ENCODE peak calls at places on chromosomes 2 and 18, in nine cellular contexts. K is GM18507; N is uterus; L is astrocyte of the spinal cord; Z is activated CD4-positive, alpha-beta T cell treated with anti-CD3 and anti-CD28 coated beads, Interleukin-2, amount 50 U/mL, for 48 hours; J is NCI-H146; F is A673; Y is dorsolateral prefrontal cortex; X is 8988T. S is an unnamed sample.

GRCh38 chr2:96163768-96164429 is 18.7 kb upstream of the DUSP2 start:
- DNase-seq in F (no peak), X (no peak), N (no peak), J (no peak), K (no peak), Y (no peak), Z (peak; percentile 87), L (no peak), S (no peak)

GRCh38 chr2:9106338-9107167 is 100.1 kb upstream of the ASAP2 start:
- DNase-seq in Y (no peak), L (no peak), J (peak; percentile 93), K (no peak), F (peak; percentile 72), Z (no peak), X (no peak), N (no peak), S (peak; percentile 97)

GRCh38 chr18:44696892-44697291 is 16.2 kb downstream of the SETBP1 start:
- DNase-seq in X (no peak), J (no peak), Y (no peak), N (peak; percentile 44), K (no peak), Z (no peak), F (no peak), L (no peak), S (no peak)

GRCh38 chr2:202002381-202002780 is 31.3 kb upstream of the FZD7 start:
- DNase-seq in X (no peak), Z (no peak), Y (no peak), N (no peak), J (no peak), K (no peak), L (no peak), F (no peak), S (no peak)

GRCh38 chr2:36416370-36417165 is 61.0 kb downstream of the CRIM1 start:
- DNase-seq in N (peak; percentile 36), F (no peak), L (no peak), K (no peak), X (no peak), Y (no peak), Z (no peak), J (no peak), S (no peak)

GRCh38 chr2:42470706-42471105 is 23.1 kb downstream of the KCNG3 start:
- DNase-seq in J (no peak), X (no peak), F (no peak), Z (no peak), L (no peak), K (no peak), Y (no peak), N (no peak), S (no peak)

GRCh38 chr2:149858916-149859634 is 271.5 kb upstream of the MMADHC start:
- DNase-seq in X (no peak), Z (no peak), K (no peak), J (no peak), Y (no peak), F (peak; percentile 63), N (no peak), L (peak; percentile 69), S (no peak)

GRCh38 chr18:45554070-45554767 is 61.1 kb upstream of the SLC14A2 start:
- DNase-seq in F (no peak), Y (no peak), N (peak; percentile 61), X (no peak), K (no peak), Z (no peak), J (no peak), L (no peak), S (no peak)

GRCh38 chr2:147525724-147526489 is 318.9 kb upstream of the ACVR2A start:
- DNase-seq in N (no peak), J (peak; percentile 51), X (no peak), L (no peak), Y (no peak), Z (no peak), K (no peak), F (no peak), S (peak; percentile 88)

GRCh38 chr18:8626414-8627106 is 17.3 kb downstream of the RAB12 start:
- DNase-seq in N (no peak), X (no peak), Y (no peak), L (no peak), K (no peak), J (no peak), Z (no peak), F (no peak), S (no peak)

S was measured in COR-L47.